ENCODE peak calls at places on chromosomes 3 and 15, in ten cellular contexts. One of them, this sample, is unnamed.

GRCh38 chr3:124563376-124563775 is 166.9 kb upstream of the UMPS start:
- DNase-seq in CD8-positive, alpha-beta T cell: no peak
- DNase-seq in PC-9: no peak
- DNase-seq in tibial nerve: no peak
- DNase-seq in heart left ventricle: no peak
- DNase-seq in uterus: no peak
- DNase-seq in adipocyte: no peak
- DNase-seq in cardiac muscle cell: no peak
- DNase-seq in naive thymus-derived CD4-positive, alpha-beta T cell: no peak
- DNase-seq in IMR-90: peak; percentile 36
- DNase-seq in this sample: peak; percentile 39

GRCh38 chr3:50274371-50275104 is 4.3 kb upstream of the LSMEM2 start:
- DNase-seq in adipocyte: peak; percentile 78
- DNase-seq in heart left ventricle: no peak
- DNase-seq in IMR-90: peak; percentile 57
- DNase-seq in naive thymus-derived CD4-positive, alpha-beta T cell: peak; percentile 64
- DNase-seq in uterus: peak; percentile 65
- DNase-seq in PC-9: no peak
- DNase-seq in cardiac muscle cell: peak; percentile 66
- DNase-seq in tibial nerve: no peak
- DNase-seq in CD8-positive, alpha-beta T cell: peak; percentile 76
- DNase-seq in this sample: no peak

GRCh38 chr3:57582470-57583168 is 14.5 kb downstream of the ARF4 start:
- DNase-seq in IMR-90: no peak
- DNase-seq in tibial nerve: no peak
- DNase-seq in heart left ventricle: no peak
- DNase-seq in adipocyte: no peak
- DNase-seq in cardiac muscle cell: no peak
- DNase-seq in PC-9: peak; percentile 96
- DNase-seq in CD8-positive, alpha-beta T cell: no peak
- DNase-seq in uterus: no peak
- DNase-seq in naive thymus-derived CD4-positive, alpha-beta T cell: no peak
- DNase-seq in this sample: no peak

GRCh38 chr3:102660653-102661052 is 225.8 kb downstream of the ZPLD1 start:
- DNase-seq in tibial nerve: no peak
- DNase-seq in CD8-positive, alpha-beta T cell: no peak
- DNase-seq in naive thymus-derived CD4-positive, alpha-beta T cell: no peak
- DNase-seq in uterus: no peak
- DNase-seq in heart left ventricle: no peak
- DNase-seq in PC-9: no peak
- DNase-seq in IMR-90: no peak
- DNase-seq in cardiac muscle cell: no peak
- DNase-seq in adipocyte: no peak
- DNase-seq in this sample: no peak

GRCh38 chr3:193894121-193894863 is 241.7 kb upstream of the HES1 start:
- DNase-seq in tibial nerve: no peak
- DNase-seq in cardiac muscle cell: peak; percentile 30
- DNase-seq in uterus: peak; percentile 29
- DNase-seq in PC-9: peak; percentile 48
- DNase-seq in naive thymus-derived CD4-positive, alpha-beta T cell: no peak
- DNase-seq in IMR-90: no peak
- DNase-seq in adipocyte: no peak
- DNase-seq in heart left ventricle: no peak
- DNase-seq in CD8-positive, alpha-beta T cell: no peak
- DNase-seq in this sample: peak; percentile 28

GRCh38 chr15:67548862-67549651 is 6.6 kb downstream of the MAP2K5 start:
- DNase-seq in naive thymus-derived CD4-positive, alpha-beta T cell: no peak
- DNase-seq in cardiac muscle cell: no peak
- DNase-seq in heart left ventricle: no peak
- DNase-seq in uterus: no peak
- DNase-seq in PC-9: no peak
- DNase-seq in tibial nerve: no peak
- DNase-seq in IMR-90: no peak
- DNase-seq in adipocyte: peak; percentile 28
- DNase-seq in CD8-positive, alpha-beta T cell: no peak
- DNase-seq in this sample: peak; percentile 82

GRCh38 chr15:68271854-68272471 is 5.6 kb upstream of the FEM1B start:
- DNase-seq in naive thymus-derived CD4-positive, alpha-beta T cell: no peak
- DNase-seq in cardiac muscle cell: peak; percentile 46
- DNase-seq in tibial nerve: no peak
- DNase-seq in IMR-90: peak; percentile 92
- DNase-seq in PC-9: peak; percentile 97
- DNase-seq in CD8-positive, alpha-beta T cell: no peak
- DNase-seq in uterus: peak; percentile 71
- DNase-seq in heart left ventricle: no peak
- DNase-seq in adipocyte: peak; percentile 75
- DNase-seq in this sample: peak; percentile 95

GRCh38 chr3:191328383-191328962 is 721 bp upstream of the CCDC50 start:
- DNase-seq in heart left ventricle: no peak
- DNase-seq in uterus: no peak
- DNase-seq in IMR-90: no peak
- DNase-seq in cardiac muscle cell: no peak
- DNase-seq in CD8-positive, alpha-beta T cell: no peak
- DNase-seq in naive thymus-derived CD4-positive, alpha-beta T cell: no peak
- DNase-seq in adipocyte: no peak
- DNase-seq in PC-9: peak; percentile 42
- DNase-seq in tibial nerve: no peak
- DNase-seq in this sample: no peak

GRCh38 chr3:4736284-4736861 is 242.9 kb upstream of the BHLHE40 start:
- DNase-seq in uterus: no peak
- DNase-seq in naive thymus-derived CD4-positive, alpha-beta T cell: no peak
- DNase-seq in adipocyte: no peak
- DNase-seq in cardiac muscle cell: peak; percentile 63
- DNase-seq in heart left ventricle: no peak
- DNase-seq in PC-9: peak; percentile 92
- DNase-seq in CD8-positive, alpha-beta T cell: no peak
- DNase-seq in tibial nerve: no peak
- DNase-seq in IMR-90: peak; percentile 50
- DNase-seq in this sample: peak; percentile 18

GRCh38 chr3:101867521-101867920 is 18.2 kb downstream of the NFKBIZ start:
- DNase-seq in IMR-90: no peak
- DNase-seq in uterus: no peak
- DNase-seq in naive thymus-derived CD4-positive, alpha-beta T cell: no peak
- DNase-seq in heart left ventricle: no peak
- DNase-seq in PC-9: no peak
- DNase-seq in tibial nerve: no peak
- DNase-seq in adipocyte: no peak
- DNase-seq in CD8-positive, alpha-beta T cell: no peak
- DNase-seq in cardiac muscle cell: no peak
- DNase-seq in this sample: no peak

GRCh38 chr3:48467473-48468267 is 21.1 kb downstream of the ATRIP start:
- DNase-seq in IMR-90: no peak
- DNase-seq in CD8-positive, alpha-beta T cell: no peak
- DNase-seq in tibial nerve: no peak
- DNase-seq in naive thymus-derived CD4-positive, alpha-beta T cell: no peak
- DNase-seq in uterus: no peak
- DNase-seq in adipocyte: no peak
- DNase-seq in cardiac muscle cell: no peak
- DNase-seq in heart left ventricle: no peak
- DNase-seq in PC-9: no peak
- DNase-seq in this sample: no peak
- H3K4me3 ChIP-seq in IMR-90: no peak overlapping the region
- H3K4me3 ChIP-seq in CD8-positive, alpha-beta T cell: peak overlapping the region; percentile 95
- H3K4me3 ChIP-seq in tibial nerve: no peak overlapping the region
- H3K4me3 ChIP-seq in naive thymus-derived CD4-positive, alpha-beta T cell: peak overlapping the region; percentile 87
- H3K4me3 ChIP-seq in uterus: no peak overlapping the region
- H3K4me3 ChIP-seq in adipocyte: peak overlapping the region; percentile 91
- H3K4me3 ChIP-seq in cardiac muscle cell: no peak overlapping the region
- H3K4me3 ChIP-seq in heart left ventricle: peak overlapping the region; percentile 66
- H3K4me3 ChIP-seq in PC-9: no peak overlapping the region
- H3K4me3 ChIP-seq in this sample: peak overlapping the region; percentile 71

DNA sequence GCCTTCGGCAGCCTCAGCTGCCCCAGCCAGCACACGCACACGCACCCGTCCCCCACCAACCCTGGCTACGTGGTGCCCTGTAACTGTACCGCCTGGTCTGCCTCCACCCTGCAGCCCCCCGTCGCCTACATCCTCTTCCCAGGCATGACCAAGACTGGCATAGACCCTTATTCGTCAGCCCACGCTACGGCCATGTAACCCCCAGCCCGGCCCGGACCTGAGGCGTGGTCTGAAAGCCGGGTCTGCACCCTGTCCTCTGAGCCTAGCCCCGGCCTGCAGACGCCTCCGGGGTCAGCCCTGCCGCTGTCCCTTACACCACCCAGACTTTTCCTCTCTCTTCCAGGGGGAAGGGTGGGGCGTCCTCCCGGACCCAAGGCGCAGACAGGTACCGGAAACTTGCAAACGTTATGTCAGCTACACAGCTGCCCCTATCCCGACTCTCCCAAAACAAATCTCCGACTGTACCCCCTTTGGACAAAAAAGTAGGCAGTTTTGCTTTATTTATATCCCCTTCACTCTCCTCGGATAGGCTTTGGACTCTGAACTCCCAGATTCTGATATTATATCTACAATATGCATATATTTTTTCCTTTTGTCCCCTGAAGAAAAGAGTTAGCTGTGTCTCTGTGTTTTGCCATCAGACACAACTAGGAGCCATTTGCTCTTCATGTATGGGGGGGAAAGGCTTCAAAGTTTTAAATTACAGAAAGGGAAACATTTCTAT is 1.4 kb downstream of the SOX14 start:
- DNase-seq in CD8-positive, alpha-beta T cell: no peak
- DNase-seq in IMR-90: no peak
- DNase-seq in uterus: no peak
- DNase-seq in naive thymus-derived CD4-positive, alpha-beta T cell: no peak
- DNase-seq in adipocyte: no peak
- DNase-seq in tibial nerve: no peak
- DNase-seq in cardiac muscle cell: no peak
- DNase-seq in PC-9: no peak
- DNase-seq in heart left ventricle: no peak
- DNase-seq in this sample: no peak
- H3K9me3 ChIP-seq in CD8-positive, alpha-beta T cell: no peaks in the 10 kb centered on the region
- H3K9me3 ChIP-seq in IMR-90: peaks cover 2% of the 10 kb centered on the region
- H3K9me3 ChIP-seq in uterus: no peaks in the 10 kb centered on the region
- H3K9me3 ChIP-seq in naive thymus-derived CD4-positive, alpha-beta T cell: no peaks in the 10 kb centered on the region
- H3K9me3 ChIP-seq in adipocyte: no peaks in the 10 kb centered on the region
- H3K9me3 ChIP-seq in tibial nerve: no peaks in the 10 kb centered on the region
- H3K9me3 ChIP-seq in cardiac muscle cell: no peaks in the 10 kb centered on the region
- H3K9me3 ChIP-seq in PC-9: no peaks in the 10 kb centered on the region
- H3K9me3 ChIP-seq in heart left ventricle: no peaks in the 10 kb centered on the region
- H3K9me3 ChIP-seq in this sample: no peaks in the 10 kb centered on the region

DNA sequence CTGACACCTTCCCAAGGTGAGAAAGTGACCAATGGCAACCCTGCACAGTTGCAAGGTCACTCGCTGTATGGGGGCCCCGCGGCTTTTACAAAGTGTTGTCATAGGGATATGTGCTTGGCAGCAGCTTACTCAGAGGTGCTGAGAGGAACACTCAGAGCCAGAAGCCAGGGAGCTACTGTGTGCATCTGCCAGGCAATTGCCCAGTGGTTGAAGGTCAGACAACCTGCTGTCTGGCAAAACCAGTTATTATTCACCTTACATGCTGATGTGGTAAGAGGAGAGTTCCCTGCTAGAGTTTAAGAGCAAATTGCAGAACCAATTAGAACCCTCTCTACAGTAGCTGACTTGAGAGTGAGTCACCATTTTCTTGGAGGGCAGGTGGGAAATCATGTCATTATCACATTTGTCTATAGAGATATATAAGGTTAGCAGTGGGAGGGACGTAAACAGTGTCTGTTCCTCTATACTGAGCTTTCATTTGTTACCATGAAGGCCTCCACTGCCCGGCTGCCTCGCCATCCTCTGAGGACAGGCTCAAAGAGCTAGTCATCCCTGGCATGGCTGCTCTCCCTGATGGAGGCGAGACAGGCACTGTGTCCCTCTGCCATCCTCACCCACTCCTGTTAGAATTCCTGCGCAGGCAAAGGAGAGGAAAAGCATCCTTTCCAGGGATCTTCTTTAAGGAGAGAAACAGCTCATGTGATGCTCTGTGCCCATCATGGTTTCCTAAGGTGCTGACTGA is 274.4 kb downstream of the PLCL2 start:
- DNase-seq in CD8-positive, alpha-beta T cell: no peak
- DNase-seq in adipocyte: no peak
- DNase-seq in uterus: no peak
- DNase-seq in heart left ventricle: no peak
- DNase-seq in IMR-90: peak; percentile 12
- DNase-seq in tibial nerve: no peak
- DNase-seq in PC-9: no peak
- DNase-seq in naive thymus-derived CD4-positive, alpha-beta T cell: no peak
- DNase-seq in cardiac muscle cell: no peak
- DNase-seq in this sample: no peak
- H3K36me3 ChIP-seq in CD8-positive, alpha-beta T cell: peaks cover 7% of the 10 kb centered on the region
- H3K36me3 ChIP-seq in adipocyte: peaks cover 27% of the 10 kb centered on the region
- H3K36me3 ChIP-seq in uterus: no peaks in the 10 kb centered on the region
- H3K36me3 ChIP-seq in heart left ventricle: peaks cover 38% of the 10 kb centered on the region
- H3K36me3 ChIP-seq in IMR-90: peaks cover 4% of the 10 kb centered on the region
- H3K36me3 ChIP-seq in tibial nerve: peaks cover 97% of the 10 kb centered on the region
- H3K36me3 ChIP-seq in PC-9: no peaks in the 10 kb centered on the region
- H3K36me3 ChIP-seq in naive thymus-derived CD4-positive, alpha-beta T cell: peaks cover 43% of the 10 kb centered on the region
- H3K36me3 ChIP-seq in cardiac muscle cell: no peaks in the 10 kb centered on the region
- H3K36me3 ChIP-seq in this sample: no peaks in the 10 kb centered on the region

GRCh38 chr15:100901702-100902435 is 17.3 kb upstream of the LRRK1 start:
- DNase-seq in uterus: no peak
- DNase-seq in IMR-90: no peak
- DNase-seq in tibial nerve: no peak
- DNase-seq in cardiac muscle cell: peak; percentile 43
- DNase-seq in PC-9: no peak
- DNase-seq in CD8-positive, alpha-beta T cell: no peak
- DNase-seq in adipocyte: peak; percentile 72
- DNase-seq in naive thymus-derived CD4-positive, alpha-beta T cell: no peak
- DNase-seq in heart left ventricle: no peak
- DNase-seq in this sample: peak; percentile 72
- H3K4me3 ChIP-seq in uterus: peak overlapping the region; percentile 5
- H3K4me3 ChIP-seq in IMR-90: peak overlapping the region; percentile 15
- H3K4me3 ChIP-seq in tibial nerve: no peak overlapping the region
- H3K4me3 ChIP-seq in cardiac muscle cell: no peak overlapping the region
- H3K4me3 ChIP-seq in PC-9: no peak overlapping the region
- H3K4me3 ChIP-seq in CD8-positive, alpha-beta T cell: no peak overlapping the region
- H3K4me3 ChIP-seq in adipocyte: peak overlapping the region; percentile 74
- H3K4me3 ChIP-seq in naive thymus-derived CD4-positive, alpha-beta T cell: no peak overlapping the region
- H3K4me3 ChIP-seq in heart left ventricle: peak overlapping the region; percentile 32
- H3K4me3 ChIP-seq in this sample: peak overlapping the region; percentile 3

GRCh38 chr15:52004806-52005205 is 14.2 kb upstream of the MAPK6 start:
- DNase-seq in IMR-90: no peak
- DNase-seq in uterus: no peak
- DNase-seq in heart left ventricle: no peak
- DNase-seq in cardiac muscle cell: no peak
- DNase-seq in naive thymus-derived CD4-positive, alpha-beta T cell: no peak
- DNase-seq in adipocyte: no peak
- DNase-seq in tibial nerve: no peak
- DNase-seq in CD8-positive, alpha-beta T cell: no peak
- DNase-seq in PC-9: no peak
- DNase-seq in this sample: no peak
- H3K9me3 ChIP-seq in IMR-90: no peaks in the 10 kb centered on the region
- H3K9me3 ChIP-seq in uterus: no peaks in the 10 kb centered on the region
- H3K9me3 ChIP-seq in heart left ventricle: no peaks in the 10 kb centered on the region
- H3K9me3 ChIP-seq in cardiac muscle cell: no peaks in the 10 kb centered on the region
- H3K9me3 ChIP-seq in naive thymus-derived CD4-positive, alpha-beta T cell: no peaks in the 10 kb centered on the region
- H3K9me3 ChIP-seq in adipocyte: no peaks in the 10 kb centered on the region
- H3K9me3 ChIP-seq in tibial nerve: no peaks in the 10 kb centered on the region
- H3K9me3 ChIP-seq in CD8-positive, alpha-beta T cell: no peaks in the 10 kb centered on the region
- H3K9me3 ChIP-seq in PC-9: no peaks in the 10 kb centered on the region
- H3K9me3 ChIP-seq in this sample: no peaks in the 10 kb centered on the region

GRCh38 chr3:126460386-126460785 is 15.3 kb downstream of the ZXDC start:
- DNase-seq in adipocyte: no peak
- DNase-seq in uterus: peak; percentile 3
- DNase-seq in naive thymus-derived CD4-positive, alpha-beta T cell: no peak
- DNase-seq in tibial nerve: no peak
- DNase-seq in cardiac muscle cell: no peak
- DNase-seq in IMR-90: no peak
- DNase-seq in CD8-positive, alpha-beta T cell: no peak
- DNase-seq in heart left ventricle: no peak
- DNase-seq in PC-9: no peak
- DNase-seq in this sample: no peak
- H3K36me3 ChIP-seq in adipocyte: peaks cover 91% of the 10 kb centered on the region
- H3K36me3 ChIP-seq in uterus: no peaks in the 10 kb centered on the region
- H3K36me3 ChIP-seq in naive thymus-derived CD4-positive, alpha-beta T cell: peaks cover 78% of the 10 kb centered on the region
- H3K36me3 ChIP-seq in tibial nerve: peaks cover 100% of the 10 kb centered on the region
- H3K36me3 ChIP-seq in cardiac muscle cell: peaks cover 60% of the 10 kb centered on the region
- H3K36me3 ChIP-seq in IMR-90: peaks cover 64% of the 10 kb centered on the region
- H3K36me3 ChIP-seq in CD8-positive, alpha-beta T cell: peaks cover 69% of the 10 kb centered on the region
- H3K36me3 ChIP-seq in heart left ventricle: peaks cover 80% of the 10 kb centered on the region
- H3K36me3 ChIP-seq in PC-9: peaks cover 28% of the 10 kb centered on the region
- H3K36me3 ChIP-seq in this sample: peaks cover 91% of the 10 kb centered on the region

This sample was measured in MG63.